ENCODE peak calls at places on chromosomes 16 and 17, in ten cellular contexts. One of them, this sample, is unnamed. For H3K4me1, the result is how much of the 10 kb centered on the place peaks cover.

GRCh38 chr16:23905027-23905426 is 69.2 kb downstream of the PRKCB start:
- DNase-seq in heart right ventricle: no peak
- DNase-seq in small intestine: no peak
- DNase-seq in OCI-LY7: no peak
- DNase-seq in transverse colon: peak
- DNase-seq in fibroblast of lung: peak
- DNase-seq in left ventricle myocardium inferior: peak
- DNase-seq in GM23338: peak
- DNase-seq in aorta: peak
- DNase-seq in tibial nerve: no peak
- DNase-seq in this sample: no peak

GRCh38 chr17:31877911-31878702 is 19.1 kb upstream of the COPRS start:
- DNase-seq in aorta: no peak
- DNase-seq in small intestine: no peak
- DNase-seq in OCI-LY7: no peak
- DNase-seq in tibial nerve: no peak
- DNase-seq in GM23338: no peak
- DNase-seq in fibroblast of lung: peak
- DNase-seq in transverse colon: no peak
- DNase-seq in heart right ventricle: no peak
- DNase-seq in left ventricle myocardium inferior: no peak
- DNase-seq in this sample: no peak

GRCh38 chr17:34570491-34570890 is 8.9 kb upstream of the TMEM132E start:
- DNase-seq in fibroblast of lung: no peak
- DNase-seq in OCI-LY7: no peak
- DNase-seq in transverse colon: no peak
- DNase-seq in tibial nerve: no peak
- DNase-seq in aorta: no peak
- DNase-seq in heart right ventricle: no peak
- DNase-seq in left ventricle myocardium inferior: no peak
- DNase-seq in GM23338: peak
- DNase-seq in small intestine: no peak
- DNase-seq in this sample: no peak

GRCh38 chr16:31177136-31177535 is 2.8 kb upstream of the FUS start:
- DNase-seq in GM23338: no peak
- DNase-seq in fibroblast of lung: peak
- DNase-seq in aorta: no peak
- DNase-seq in tibial nerve: no peak
- DNase-seq in small intestine: no peak
- DNase-seq in heart right ventricle: no peak
- DNase-seq in transverse colon: no peak
- DNase-seq in left ventricle myocardium inferior: no peak
- DNase-seq in OCI-LY7: peak
- DNase-seq in this sample: peak

GRCh38 chr16:15653227-15653626 is 3.2 kb downstream of the NDE1 start:
- DNase-seq in heart right ventricle: peak
- DNase-seq in transverse colon: peak
- DNase-seq in fibroblast of lung: peak
- DNase-seq in GM23338: no peak
- DNase-seq in aorta: no peak
- DNase-seq in tibial nerve: no peak
- DNase-seq in OCI-LY7: no peak
- DNase-seq in left ventricle myocardium inferior: peak
- DNase-seq in small intestine: no peak
- DNase-seq in this sample: no peak

GRCh38 chr16:1427473-1428461 is 3.1 kb upstream of the PERCC1 start:
- DNase-seq in OCI-LY7: no peak
- DNase-seq in transverse colon: no peak
- DNase-seq in left ventricle myocardium inferior: no peak
- DNase-seq in fibroblast of lung: no peak
- DNase-seq in heart right ventricle: no peak
- DNase-seq in small intestine: no peak
- DNase-seq in tibial nerve: no peak
- DNase-seq in aorta: no peak
- DNase-seq in GM23338: no peak
- DNase-seq in this sample: no peak

GRCh38 chr17:81153340-81153803 is 11.9 kb upstream of the PVALEF start:
- DNase-seq in small intestine: no peak
- DNase-seq in fibroblast of lung: peak
- DNase-seq in transverse colon: no peak
- DNase-seq in left ventricle myocardium inferior: no peak
- DNase-seq in tibial nerve: peak
- DNase-seq in GM23338: no peak
- DNase-seq in aorta: no peak
- DNase-seq in heart right ventricle: peak
- DNase-seq in OCI-LY7: no peak
- DNase-seq in this sample: no peak

GRCh38 chr17:7838291-7839075 is 4.5 kb downstream of the KDM6B start:
- DNase-seq in GM23338: peak
- DNase-seq in OCI-LY7: peak
- DNase-seq in transverse colon: peak
- DNase-seq in aorta: no peak
- DNase-seq in tibial nerve: no peak
- DNase-seq in left ventricle myocardium inferior: no peak
- DNase-seq in fibroblast of lung: peak
- DNase-seq in small intestine: peak
- DNase-seq in heart right ventricle: no peak
- DNase-seq in this sample: no peak

GRCh38 chr17:35236821-35237220 is 6.1 kb upstream of the SLFN5 start:
- DNase-seq in tibial nerve: no peak
- DNase-seq in OCI-LY7: no peak
- DNase-seq in GM23338: no peak
- DNase-seq in small intestine: no peak
- DNase-seq in transverse colon: no peak
- DNase-seq in fibroblast of lung: peak
- DNase-seq in left ventricle myocardium inferior: no peak
- DNase-seq in aorta: no peak
- DNase-seq in heart right ventricle: no peak
- DNase-seq in this sample: no peak

GRCh38 chr17:31388351-31388750 is 3.1 kb upstream of the RAB11FIP4 start:
- DNase-seq in transverse colon: no peak
- DNase-seq in OCI-LY7: no peak
- DNase-seq in left ventricle myocardium inferior: no peak
- DNase-seq in small intestine: no peak
- DNase-seq in GM23338: no peak
- DNase-seq in aorta: no peak
- DNase-seq in heart right ventricle: no peak
- DNase-seq in tibial nerve: no peak
- DNase-seq in fibroblast of lung: no peak
- DNase-seq in this sample: no peak

GRCh38 chr17:42378597-42379594 is 9.3 kb downstream of the STAT3 start:
- DNase-seq in left ventricle myocardium inferior: no peak
- DNase-seq in fibroblast of lung: peak
- DNase-seq in tibial nerve: no peak
- DNase-seq in OCI-LY7: peak
- DNase-seq in aorta: no peak
- DNase-seq in transverse colon: peak
- DNase-seq in small intestine: peak
- DNase-seq in GM23338: peak
- DNase-seq in heart right ventricle: peak
- DNase-seq in this sample: no peak

GRCh38 chr17:79339311-79339710 is 264.7 kb downstream of the ENGASE start:
- DNase-seq in fibroblast of lung: no peak
- DNase-seq in tibial nerve: no peak
- DNase-seq in heart right ventricle: no peak
- DNase-seq in transverse colon: no peak
- DNase-seq in aorta: no peak
- DNase-seq in OCI-LY7: no peak
- DNase-seq in GM23338: no peak
- DNase-seq in small intestine: no peak
- DNase-seq in left ventricle myocardium inferior: no peak
- DNase-seq in this sample: no peak

GRCh38 chr17:14845562-14846335 is 419.4 kb downstream of the PMP22 start:
- DNase-seq in tibial nerve: no peak
- DNase-seq in left ventricle myocardium inferior: no peak
- DNase-seq in GM23338: no peak
- DNase-seq in fibroblast of lung: no peak
- DNase-seq in small intestine: no peak
- DNase-seq in transverse colon: no peak
- DNase-seq in aorta: no peak
- DNase-seq in heart right ventricle: no peak
- DNase-seq in OCI-LY7: no peak
- DNase-seq in this sample: no peak

GRCh38 chr16:8474576-8474975 is 115.7 kb downstream of the TMEM114 start:
- DNase-seq in transverse colon: no peak
- DNase-seq in left ventricle myocardium inferior: no peak
- DNase-seq in small intestine: peak
- DNase-seq in heart right ventricle: no peak
- DNase-seq in tibial nerve: no peak
- DNase-seq in OCI-LY7: no peak
- DNase-seq in GM23338: no peak
- DNase-seq in aorta: no peak
- DNase-seq in fibroblast of lung: no peak
- DNase-seq in this sample: no peak

GRCh38 chr17:17416007-17416399 is 60.8 kb upstream of the MED9 start:
- DNase-seq in tibial nerve: no peak
- DNase-seq in GM23338: peak
- DNase-seq in OCI-LY7: peak
- DNase-seq in fibroblast of lung: peak
- DNase-seq in transverse colon: no peak
- DNase-seq in heart right ventricle: no peak
- DNase-seq in small intestine: peak
- DNase-seq in left ventricle myocardium inferior: no peak
- DNase-seq in aorta: no peak
- DNase-seq in this sample: peak

DNA sequence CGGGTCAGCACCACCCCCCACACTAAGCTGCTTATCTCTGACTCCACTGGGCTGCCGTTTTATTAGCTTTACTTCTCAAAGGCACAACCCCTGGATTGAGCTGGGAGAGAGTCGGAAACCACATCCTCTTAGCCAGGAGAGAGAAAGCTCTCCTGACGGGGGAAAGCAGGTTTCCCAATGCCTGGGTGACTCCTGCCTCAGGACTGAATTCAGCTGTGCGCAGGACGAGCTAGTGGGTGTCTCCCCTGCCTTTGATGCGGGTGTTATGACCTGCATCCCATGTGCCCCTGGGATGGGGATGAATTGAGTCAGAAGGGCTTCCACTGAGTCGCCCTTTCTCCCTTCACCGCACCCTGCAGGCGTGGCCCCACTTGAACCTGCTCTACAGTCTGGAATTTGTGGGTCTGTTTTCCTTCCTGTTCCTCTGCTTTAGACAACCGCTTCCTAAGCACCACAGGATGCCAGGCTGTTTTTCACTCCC is 819.2 kb upstream of the EEF2KMT start:
- DNase-seq in tibial nerve: no peak
- DNase-seq in aorta: no peak
- DNase-seq in OCI-LY7: no peak
- DNase-seq in fibroblast of lung: peak
- DNase-seq in transverse colon: peak
- DNase-seq in small intestine: no peak
- DNase-seq in heart right ventricle: no peak
- DNase-seq in GM23338: peak
- DNase-seq in left ventricle myocardium inferior: no peak
- DNase-seq in this sample: no peak
- H3K27ac ChIP-seq in tibial nerve: no peak
- H3K27ac ChIP-seq in aorta: no peak
- H3K27ac ChIP-seq in OCI-LY7: no peak
- H3K27ac ChIP-seq in fibroblast of lung: no peak
- H3K27ac ChIP-seq in transverse colon: no peak
- H3K27ac ChIP-seq in small intestine: no peak
- H3K27ac ChIP-seq in heart right ventricle: no peak
- H3K27ac ChIP-seq in GM23338: no peak
- H3K27ac ChIP-seq in left ventricle myocardium inferior: no peak
- H3K27ac ChIP-seq in this sample: no peak

DNA sequence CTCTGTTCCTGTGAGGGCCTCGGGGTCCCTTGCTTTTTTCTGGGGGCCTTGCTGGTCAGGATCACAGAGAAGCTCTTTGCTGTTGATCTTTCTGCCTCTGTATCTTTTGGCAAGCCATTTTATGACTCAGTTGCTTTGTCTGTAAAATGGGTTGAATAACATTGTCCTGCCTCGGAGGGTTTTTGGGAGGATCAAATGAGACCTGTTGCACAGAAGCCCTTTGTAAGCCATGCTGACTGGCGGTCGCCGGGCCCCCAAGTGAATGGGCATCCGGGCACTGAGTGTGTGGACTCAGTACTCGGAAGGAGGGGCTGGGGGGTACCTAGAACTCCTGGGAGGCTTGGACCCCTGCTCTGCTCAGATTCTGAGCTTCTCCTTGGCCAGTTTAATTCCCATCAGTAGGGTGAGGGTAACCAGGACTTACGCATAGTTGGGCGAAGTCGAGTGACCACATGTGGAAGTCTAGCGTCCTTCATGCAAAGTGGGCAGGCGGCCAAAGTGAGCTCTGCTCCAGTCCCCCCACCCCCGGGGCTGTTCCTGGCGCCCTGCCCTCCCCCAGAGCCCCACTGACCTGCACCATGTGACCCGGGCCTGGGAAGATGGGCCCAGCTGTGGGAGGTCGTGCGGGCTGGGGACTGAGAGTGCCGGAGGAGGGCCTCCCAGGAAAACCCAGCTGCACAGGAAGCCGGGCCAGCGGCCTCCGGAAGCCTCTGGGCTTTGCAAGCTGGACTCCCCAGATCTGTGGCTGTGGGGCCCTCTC is 284.0 kb downstream of the SEC14L1 start:
- DNase-seq in aorta: peak
- DNase-seq in small intestine: no peak
- DNase-seq in GM23338: no peak
- DNase-seq in transverse colon: peak
- DNase-seq in heart right ventricle: peak
- DNase-seq in OCI-LY7: peak
- DNase-seq in tibial nerve: peak
- DNase-seq in left ventricle myocardium inferior: peak
- DNase-seq in fibroblast of lung: peak
- DNase-seq in this sample: no peak
- H3K4me3 ChIP-seq in aorta: no peak
- H3K4me3 ChIP-seq in small intestine: no peak
- H3K4me3 ChIP-seq in GM23338: no peak
- H3K4me3 ChIP-seq in transverse colon: no peak
- H3K4me3 ChIP-seq in heart right ventricle: peak
- H3K4me3 ChIP-seq in OCI-LY7: no peak
- H3K4me3 ChIP-seq in tibial nerve: no peak
- H3K4me3 ChIP-seq in left ventricle myocardium inferior: peak
- H3K4me3 ChIP-seq in fibroblast of lung: no peak
- H3K4me3 ChIP-seq in this sample: no peak

DNA sequence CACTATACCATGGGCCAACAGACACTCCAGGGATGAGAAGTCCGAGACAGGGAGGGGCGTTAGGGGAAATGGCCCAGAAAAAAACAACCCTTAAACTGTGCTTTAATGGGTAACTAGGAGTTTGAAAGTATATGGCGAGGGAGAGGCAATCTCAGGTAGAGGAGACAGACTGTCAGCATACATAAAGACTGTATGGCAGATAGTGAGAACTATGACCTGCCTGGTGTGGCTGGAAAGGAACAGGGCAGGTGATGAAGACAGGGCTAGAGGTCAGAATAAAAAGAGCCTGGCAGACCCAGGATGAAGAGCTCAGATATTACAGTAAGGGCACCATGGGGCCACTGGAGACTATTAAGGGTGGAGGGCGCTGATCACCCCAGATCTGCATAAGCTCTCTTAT is 8.1 kb downstream of the ZZEF1 start:
- DNase-seq in heart right ventricle: no peak
- DNase-seq in aorta: no peak
- DNase-seq in OCI-LY7: no peak
- DNase-seq in transverse colon: peak
- DNase-seq in tibial nerve: no peak
- DNase-seq in left ventricle myocardium inferior: no peak
- DNase-seq in GM23338: no peak
- DNase-seq in small intestine: peak
- DNase-seq in fibroblast of lung: no peak
- DNase-seq in this sample: no peak
- H3K4me1 ChIP-seq in heart right ventricle: half or more
- H3K4me1 ChIP-seq in aorta: under half
- H3K4me1 ChIP-seq in OCI-LY7: under half
- H3K4me1 ChIP-seq in transverse colon: half or more
- H3K4me1 ChIP-seq in tibial nerve: under half
- H3K4me1 ChIP-seq in left ventricle myocardium inferior: half or more
- H3K4me1 ChIP-seq in GM23338: under half
- H3K4me1 ChIP-seq in small intestine: under half
- H3K4me1 ChIP-seq in fibroblast of lung: under half
- H3K4me1 ChIP-seq in this sample: under half

GRCh38 chr16:25886598-25886997 is 194.8 kb downstream of the HS3ST4 start:
- DNase-seq in aorta: no peak
- DNase-seq in small intestine: no peak
- DNase-seq in left ventricle myocardium inferior: no peak
- DNase-seq in OCI-LY7: no peak
- DNase-seq in fibroblast of lung: no peak
- DNase-seq in GM23338: no peak
- DNase-seq in tibial nerve: no peak
- DNase-seq in transverse colon: no peak
- DNase-seq in heart right ventricle: no peak
- DNase-seq in this sample: no peak
- H3K27ac ChIP-seq in aorta: no peak
- H3K27ac ChIP-seq in small intestine: no peak
- H3K27ac ChIP-seq in left ventricle myocardium inferior: no peak
- H3K27ac ChIP-seq in OCI-LY7: no peak
- H3K27ac ChIP-seq in fibroblast of lung: no peak
- H3K27ac ChIP-seq in GM23338: no peak
- H3K27ac ChIP-seq in tibial nerve: no peak
- H3K27ac ChIP-seq in transverse colon: no peak
- H3K27ac ChIP-seq in heart right ventricle: no peak
- H3K27ac ChIP-seq in this sample: no peak

This sample was measured in CD8-positive, alpha-beta memory T cell.